ENCODE peak calls at places on chromosome 12, in six cellular contexts. One of them, this sample, is unnamed.
A peak's percentile ranks its signal among the peaks of the same experiment; 100 is the strongest.

GRCh38 chr12:88870000-88870737 is 289.9 kb upstream of the KITLG start:
- DNase-seq in fibroblast of mammary gland: peak; percentile 61
- DNase-seq in body of pancreas: no peak
- DNase-seq in nephron progenitor cell: no peak
- DNase-seq in upper lobe of right lung: no peak
- DNase-seq in colonic mucosa: no peak
- DNase-seq in this sample: no peak

GRCh38 chr12:2550470-2551090 is 244.2 kb upstream of the FKBP4 start:
- DNase-seq in fibroblast of mammary gland: no peak
- DNase-seq in body of pancreas: no peak
- DNase-seq in nephron progenitor cell: no peak
- DNase-seq in upper lobe of right lung: peak; percentile 36
- DNase-seq in colonic mucosa: no peak
- DNase-seq in this sample: no peak

GRCh38 chr12:125395583-125396215 is 330.5 kb downstream of the AACS start:
- DNase-seq in fibroblast of mammary gland: no peak
- DNase-seq in body of pancreas: no peak
- DNase-seq in nephron progenitor cell: no peak
- DNase-seq in upper lobe of right lung: no peak
- DNase-seq in colonic mucosa: no peak
- DNase-seq in this sample: no peak

GRCh38 chr12:67758119-67758873 is 109.8 kb downstream of the DYRK2 start:
- DNase-seq in fibroblast of mammary gland: no peak
- DNase-seq in body of pancreas: no peak
- DNase-seq in nephron progenitor cell: no peak
- DNase-seq in upper lobe of right lung: no peak
- DNase-seq in colonic mucosa: no peak
- DNase-seq in this sample: no peak

GRCh38 chr12:69457433-69457832 is 12.8 kb upstream of the FRS2 start:
- DNase-seq in fibroblast of mammary gland: no peak
- DNase-seq in body of pancreas: no peak
- DNase-seq in nephron progenitor cell: no peak
- DNase-seq in upper lobe of right lung: no peak
- DNase-seq in colonic mucosa: no peak
- DNase-seq in this sample: no peak

GRCh38 chr12:26823391-26823790 is 9.6 kb downstream of the ITPR2 start:
- DNase-seq in fibroblast of mammary gland: peak; percentile 67
- DNase-seq in body of pancreas: no peak
- DNase-seq in nephron progenitor cell: no peak
- DNase-seq in upper lobe of right lung: no peak
- DNase-seq in colonic mucosa: no peak
- DNase-seq in this sample: no peak

GRCh38 chr12:101653503-101653902 is 43.9 kb upstream of the CHPT1 start:
- DNase-seq in fibroblast of mammary gland: no peak
- DNase-seq in body of pancreas: no peak
- DNase-seq in nephron progenitor cell: no peak
- DNase-seq in upper lobe of right lung: no peak
- DNase-seq in colonic mucosa: peak; percentile 38
- DNase-seq in this sample: no peak

GRCh38 chr12:106919910-106920544 is 35.7 kb upstream of the TMEM263 start:
- DNase-seq in fibroblast of mammary gland: peak; percentile 64
- DNase-seq in body of pancreas: no peak
- DNase-seq in nephron progenitor cell: peak; percentile 22
- DNase-seq in upper lobe of right lung: no peak
- DNase-seq in colonic mucosa: no peak
- DNase-seq in this sample: no peak

GRCh38 chr12:28583771-28584261 is 393.6 kb downstream of the CCDC91 start:
- DNase-seq in fibroblast of mammary gland: peak; percentile 47
- DNase-seq in body of pancreas: no peak
- DNase-seq in nephron progenitor cell: no peak
- DNase-seq in upper lobe of right lung: no peak
- DNase-seq in colonic mucosa: no peak
- DNase-seq in this sample: no peak

GRCh38 chr12:6552140-6552551 is 3.7 kb downstream of the IFFO1 start:
- DNase-seq in fibroblast of mammary gland: no peak
- DNase-seq in body of pancreas: no peak
- DNase-seq in nephron progenitor cell: no peak
- DNase-seq in upper lobe of right lung: no peak
- DNase-seq in colonic mucosa: no peak
- DNase-seq in this sample: no peak

GRCh38 chr12:110373025-110373876 is 30.3 kb downstream of the ANAPC7 start:
- DNase-seq in fibroblast of mammary gland: no peak
- DNase-seq in body of pancreas: no peak
- DNase-seq in nephron progenitor cell: no peak
- DNase-seq in upper lobe of right lung: no peak
- DNase-seq in colonic mucosa: no peak
- DNase-seq in this sample: no peak

GRCh38 chr12:47814539-47815170 is 5.0 kb downstream of the HDAC7 start:
- DNase-seq in fibroblast of mammary gland: no peak
- DNase-seq in body of pancreas: no peak
- DNase-seq in nephron progenitor cell: no peak
- DNase-seq in upper lobe of right lung: no peak
- DNase-seq in colonic mucosa: no peak
- DNase-seq in this sample: no peak

GRCh38 chr12:119807380-119807779 is 69.7 kb downstream of the CIT start:
- DNase-seq in fibroblast of mammary gland: no peak
- DNase-seq in body of pancreas: no peak
- DNase-seq in nephron progenitor cell: no peak
- DNase-seq in upper lobe of right lung: no peak
- DNase-seq in colonic mucosa: no peak
- DNase-seq in this sample: no peak

GRCh38 chr12:24903305-24904088 is 45.4 kb downstream of the BCAT1 start:
- DNase-seq in fibroblast of mammary gland: peak; percentile 32
- DNase-seq in body of pancreas: no peak
- DNase-seq in nephron progenitor cell: no peak
- DNase-seq in upper lobe of right lung: no peak
- DNase-seq in colonic mucosa: no peak
- DNase-seq in this sample: no peak
- TF ChIP-seq CTCF in fibroblast of mammary gland: no peak
- TF ChIP-seq CTCF in body of pancreas: no peak
- TF ChIP-seq CTCF in nephron progenitor cell: no peak
- TF ChIP-seq CTCF in upper lobe of right lung: no peak
- TF ChIP-seq CTCF in colonic mucosa: no peak
- TF ChIP-seq CTCF in this sample: no peak

GRCh38 chr12:53185582-53186153 is 4.9 kb upstream of the CSAD start:
- DNase-seq in fibroblast of mammary gland: no peak
- DNase-seq in body of pancreas: no peak
- DNase-seq in nephron progenitor cell: no peak
- DNase-seq in upper lobe of right lung: no peak
- DNase-seq in colonic mucosa: no peak
- DNase-seq in this sample: no peak
- TF ChIP-seq CTCF in fibroblast of mammary gland: peak; percentile 8
- TF ChIP-seq CTCF in body of pancreas: no peak
- TF ChIP-seq CTCF in nephron progenitor cell: no peak
- TF ChIP-seq CTCF in upper lobe of right lung: no peak
- TF ChIP-seq CTCF in colonic mucosa: no peak
- TF ChIP-seq CTCF in this sample: no peak

GRCh38 chr12:131950182-131950913 is 606 bp downstream of the EP400 start:
- DNase-seq in fibroblast of mammary gland: no peak
- DNase-seq in body of pancreas: peak; percentile 35
- DNase-seq in nephron progenitor cell: peak; percentile 61
- DNase-seq in upper lobe of right lung: peak; percentile 75
- DNase-seq in colonic mucosa: peak; percentile 37
- DNase-seq in this sample: peak; percentile 40

GRCh38 chr12:131946757-131947156 is 3.0 kb upstream of the EP400 start:
- DNase-seq in fibroblast of mammary gland: no peak
- DNase-seq in body of pancreas: no peak
- DNase-seq in nephron progenitor cell: no peak
- DNase-seq in upper lobe of right lung: peak; percentile 3
- DNase-seq in colonic mucosa: no peak
- DNase-seq in this sample: no peak

GRCh38 chr12:131947482-131948027 is 2.2 kb upstream of the EP400 start:
- DNase-seq in fibroblast of mammary gland: no peak
- DNase-seq in body of pancreas: no peak
- DNase-seq in nephron progenitor cell: no peak
- DNase-seq in upper lobe of right lung: peak; percentile 26
- DNase-seq in colonic mucosa: no peak
- DNase-seq in this sample: no peak

GRCh38 chr12:131948166-131948712 is 1.5 kb upstream of the EP400 start:
- DNase-seq in fibroblast of mammary gland: no peak
- DNase-seq in body of pancreas: no peak
- DNase-seq in nephron progenitor cell: no peak
- DNase-seq in upper lobe of right lung: no peak
- DNase-seq in colonic mucosa: no peak
- DNase-seq in this sample: no peak

DNA sequence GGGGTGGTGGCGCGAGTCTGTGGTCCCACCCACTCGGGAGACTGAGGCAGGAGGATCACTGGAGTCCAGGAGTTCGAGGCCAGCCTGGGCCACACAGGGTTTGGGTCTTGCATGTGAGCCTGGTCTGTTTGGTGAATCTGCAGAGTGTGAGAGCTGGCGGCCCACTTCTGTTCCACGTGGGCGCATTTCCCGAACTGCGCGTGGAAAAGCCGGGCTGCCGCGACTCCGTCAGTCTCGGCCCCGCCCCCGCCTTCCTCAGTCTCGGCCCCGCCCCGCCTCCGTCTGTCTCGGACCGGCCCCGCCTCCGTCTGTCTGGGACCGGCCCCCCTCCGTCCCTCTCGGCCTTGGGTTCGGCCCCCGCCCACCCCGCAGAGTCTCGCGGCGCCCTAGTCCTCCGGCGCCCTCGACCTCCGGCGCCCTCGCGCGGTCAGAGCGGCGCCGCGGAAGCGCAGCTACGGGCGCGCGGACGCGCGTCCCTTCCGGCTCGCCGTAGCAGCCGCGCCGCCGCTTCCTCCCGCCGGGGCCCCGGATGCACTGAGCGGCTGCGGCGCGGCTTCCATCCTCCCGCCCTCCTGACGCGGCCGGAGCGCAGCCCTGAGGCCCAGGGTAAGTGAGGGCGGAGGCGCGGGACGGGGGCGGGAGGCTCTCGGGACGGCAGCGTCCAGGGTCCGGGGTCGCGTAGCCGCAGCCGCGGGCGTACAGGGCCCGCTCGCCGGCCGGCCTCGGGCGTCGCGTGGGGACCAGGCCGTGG is at the start of gene EP400:
- DNase-seq in fibroblast of mammary gland: peak; percentile 88
- DNase-seq in body of pancreas: peak; percentile 96
- DNase-seq in nephron progenitor cell: peak; percentile 96
- DNase-seq in upper lobe of right lung: peak; percentile 99
- DNase-seq in colonic mucosa: peak; percentile 96
- DNase-seq in this sample: peak; percentile 88
- TF ChIP-seq CTCF in fibroblast of mammary gland: no peak
- TF ChIP-seq CTCF in body of pancreas: peak; percentile 28
- TF ChIP-seq CTCF in nephron progenitor cell: peak; percentile 7
- TF ChIP-seq CTCF in upper lobe of right lung: peak; percentile 39
- TF ChIP-seq CTCF in colonic mucosa: peak; percentile 31
- TF ChIP-seq CTCF in this sample: peak; percentile 60

GRCh38 chr12:80935076-80935475 is 2.7 kb downstream of the LIN7A start:
- DNase-seq in fibroblast of mammary gland: no peak
- DNase-seq in body of pancreas: no peak
- DNase-seq in nephron progenitor cell: no peak
- DNase-seq in upper lobe of right lung: no peak
- DNase-seq in colonic mucosa: no peak
- DNase-seq in this sample: no peak

GRCh38 chr12:80938397-80938796 is 663 bp upstream of the LIN7A start:
- DNase-seq in fibroblast of mammary gland: no peak
- DNase-seq in body of pancreas: no peak
- DNase-seq in nephron progenitor cell: no peak
- DNase-seq in upper lobe of right lung: no peak
- DNase-seq in colonic mucosa: no peak
- DNase-seq in this sample: no peak

GRCh38 chr12:80937391-80938238 is at the start of gene LIN7A:
- DNase-seq in fibroblast of mammary gland: peak; percentile 28
- DNase-seq in body of pancreas: no peak
- DNase-seq in nephron progenitor cell: peak; percentile 69
- DNase-seq in upper lobe of right lung: peak; percentile 77
- DNase-seq in colonic mucosa: peak; percentile 17
- DNase-seq in this sample: peak; percentile 47

GRCh38 chr12:80936353-80936641 is 1.4 kb downstream of the LIN7A start:
- DNase-seq in fibroblast of mammary gland: no peak
- DNase-seq in body of pancreas: no peak
- DNase-seq in nephron progenitor cell: peak; percentile 52
- DNase-seq in upper lobe of right lung: no peak
- DNase-seq in colonic mucosa: no peak
- DNase-seq in this sample: no peak

DNA sequence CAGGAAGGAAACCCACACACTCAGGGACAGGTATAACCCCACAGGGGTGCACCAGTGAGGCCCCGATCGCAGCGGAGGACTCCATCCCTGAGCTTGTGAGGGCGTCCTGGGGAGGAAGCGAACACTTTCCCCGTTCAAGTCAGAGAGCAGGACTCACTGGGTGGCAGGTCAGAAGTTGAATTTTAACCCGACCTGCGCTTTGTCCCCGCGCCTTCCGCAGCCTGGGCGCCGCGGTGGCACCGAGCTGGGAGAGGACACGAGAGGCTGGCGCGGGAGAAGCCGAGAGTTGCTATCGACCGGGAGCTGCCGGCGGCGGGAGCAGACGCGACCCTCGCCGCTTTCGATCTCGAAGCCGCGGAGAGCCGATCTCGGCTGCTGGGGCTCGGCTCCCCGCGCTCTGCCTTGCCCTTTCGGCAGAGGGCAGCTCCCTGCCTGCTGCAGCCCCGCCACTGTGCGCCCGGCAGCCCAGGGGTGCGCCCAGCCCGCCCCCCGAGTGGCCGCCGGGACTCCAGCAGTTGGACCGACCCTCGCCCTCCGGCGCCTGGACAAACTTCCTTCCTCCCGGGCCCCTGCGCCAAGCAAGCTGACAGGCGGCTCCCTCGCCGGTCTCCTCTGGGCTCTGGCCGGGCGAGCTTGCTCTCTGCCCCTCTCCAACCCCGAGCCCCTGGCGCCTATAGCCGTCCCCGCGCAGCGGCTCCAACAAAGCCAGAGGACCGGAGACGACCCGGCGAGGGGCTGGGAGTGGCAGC is 918 bp downstream of the LIN7A start:
- DNase-seq in fibroblast of mammary gland: peak; percentile 35
- DNase-seq in body of pancreas: peak; percentile 22
- DNase-seq in nephron progenitor cell: peak; percentile 65
- DNase-seq in upper lobe of right lung: peak; percentile 77
- DNase-seq in colonic mucosa: peak; percentile 50
- DNase-seq in this sample: peak; percentile 68
- TF ChIP-seq CTCF in fibroblast of mammary gland: no peak
- TF ChIP-seq CTCF in body of pancreas: no peak
- TF ChIP-seq CTCF in nephron progenitor cell: no peak
- TF ChIP-seq CTCF in upper lobe of right lung: no peak
- TF ChIP-seq CTCF in colonic mucosa: no peak
- TF ChIP-seq CTCF in this sample: peak; percentile 8